ENCODE peak calls at places on chromosomes 6 and 20, in seven cellular contexts. One of them, this sample, is unnamed.
A peak's percentile ranks its signal among the peaks of the same experiment; 100 is the strongest.

GRCh38 chr6:148414836-148415235 is 72.2 kb downstream of the SASH1 start:
- DNase-seq in left lung: no peak
- DNase-seq in nephron progenitor cell: no peak
- DNase-seq in stimulated activated CD4-positive, alpha-beta T cell treated with anti-CD3 and anti-CD28 coated beads, Interleukin-4, amount 100 ng/mL, for 1 hour: no peak
- DNase-seq in Caki2: peak; percentile 47
- DNase-seq in pancreas: no peak
- DNase-seq in stimulated activated CD8-positive, alpha-beta memory T cell treated with anti-CD3 and anti-CD28 coated beads, Interleukin-2, amount 100 ng/mL, for 1 hour: no peak
- DNase-seq in this sample: no peak

GRCh38 chr6:124512431-124512830 is 449.8 kb upstream of the RNF217 start:
- DNase-seq in nephron progenitor cell: no peak
- DNase-seq in stimulated activated CD4-positive, alpha-beta T cell treated with anti-CD3 and anti-CD28 coated beads, Interleukin-4, amount 100 ng/mL, for 1 hour: no peak
- DNase-seq in stimulated activated CD8-positive, alpha-beta memory T cell treated with anti-CD3 and anti-CD28 coated beads, Interleukin-2, amount 100 ng/mL, for 1 hour: no peak
- DNase-seq in Caki2: no peak
- DNase-seq in pancreas: no peak
- DNase-seq in left lung: no peak
- DNase-seq in this sample: no peak

GRCh38 chr6:167588181-167588919 is 238.4 kb upstream of the AFDN start:
- DNase-seq in Caki2: no peak
- DNase-seq in stimulated activated CD4-positive, alpha-beta T cell treated with anti-CD3 and anti-CD28 coated beads, Interleukin-4, amount 100 ng/mL, for 1 hour: no peak
- DNase-seq in pancreas: no peak
- DNase-seq in stimulated activated CD8-positive, alpha-beta memory T cell treated with anti-CD3 and anti-CD28 coated beads, Interleukin-2, amount 100 ng/mL, for 1 hour: no peak
- DNase-seq in nephron progenitor cell: no peak
- DNase-seq in left lung: no peak
- DNase-seq in this sample: peak; percentile 6

GRCh38 chr20:31260326-31260932 is 3.0 kb downstream of the DEFB115 start:
- DNase-seq in nephron progenitor cell: no peak
- DNase-seq in stimulated activated CD8-positive, alpha-beta memory T cell treated with anti-CD3 and anti-CD28 coated beads, Interleukin-2, amount 100 ng/mL, for 1 hour: no peak
- DNase-seq in stimulated activated CD4-positive, alpha-beta T cell treated with anti-CD3 and anti-CD28 coated beads, Interleukin-4, amount 100 ng/mL, for 1 hour: no peak
- DNase-seq in pancreas: no peak
- DNase-seq in left lung: no peak
- DNase-seq in Caki2: peak; percentile 45
- DNase-seq in this sample: no peak

GRCh38 chr20:51480507-51481270 is 61.8 kb downstream of the NFATC2 start:
- DNase-seq in pancreas: no peak
- DNase-seq in stimulated activated CD8-positive, alpha-beta memory T cell treated with anti-CD3 and anti-CD28 coated beads, Interleukin-2, amount 100 ng/mL, for 1 hour: no peak
- DNase-seq in left lung: no peak
- DNase-seq in Caki2: no peak
- DNase-seq in stimulated activated CD4-positive, alpha-beta T cell treated with anti-CD3 and anti-CD28 coated beads, Interleukin-4, amount 100 ng/mL, for 1 hour: peak; percentile 60
- DNase-seq in nephron progenitor cell: no peak
- DNase-seq in this sample: no peak

GRCh38 chr20:46621492-46621891 is 29.8 kb downstream of the SLC13A3 start:
- DNase-seq in Caki2: no peak
- DNase-seq in left lung: no peak
- DNase-seq in stimulated activated CD8-positive, alpha-beta memory T cell treated with anti-CD3 and anti-CD28 coated beads, Interleukin-2, amount 100 ng/mL, for 1 hour: no peak
- DNase-seq in pancreas: no peak
- DNase-seq in stimulated activated CD4-positive, alpha-beta T cell treated with anti-CD3 and anti-CD28 coated beads, Interleukin-4, amount 100 ng/mL, for 1 hour: no peak
- DNase-seq in nephron progenitor cell: no peak
- DNase-seq in this sample: no peak

GRCh38 chr6:35663447-35664235 is 25.1 kb downstream of the FKBP5 start:
- DNase-seq in left lung: no peak
- DNase-seq in pancreas: no peak
- DNase-seq in Caki2: no peak
- DNase-seq in nephron progenitor cell: no peak
- DNase-seq in stimulated activated CD8-positive, alpha-beta memory T cell treated with anti-CD3 and anti-CD28 coated beads, Interleukin-2, amount 100 ng/mL, for 1 hour: no peak
- DNase-seq in stimulated activated CD4-positive, alpha-beta T cell treated with anti-CD3 and anti-CD28 coated beads, Interleukin-4, amount 100 ng/mL, for 1 hour: no peak
- DNase-seq in this sample: no peak

GRCh38 chr6:93575495-93575894 is 156.1 kb upstream of the EPHA7 start:
- DNase-seq in Caki2: no peak
- DNase-seq in left lung: no peak
- DNase-seq in stimulated activated CD8-positive, alpha-beta memory T cell treated with anti-CD3 and anti-CD28 coated beads, Interleukin-2, amount 100 ng/mL, for 1 hour: no peak
- DNase-seq in nephron progenitor cell: no peak
- DNase-seq in pancreas: no peak
- DNase-seq in stimulated activated CD4-positive, alpha-beta T cell treated with anti-CD3 and anti-CD28 coated beads, Interleukin-4, amount 100 ng/mL, for 1 hour: no peak
- DNase-seq in this sample: no peak

GRCh38 chr6:109059148-109059547 is 35.5 kb downstream of the SESN1 start:
- DNase-seq in Caki2: no peak
- DNase-seq in nephron progenitor cell: no peak
- DNase-seq in left lung: no peak
- DNase-seq in stimulated activated CD4-positive, alpha-beta T cell treated with anti-CD3 and anti-CD28 coated beads, Interleukin-4, amount 100 ng/mL, for 1 hour: no peak
- DNase-seq in pancreas: no peak
- DNase-seq in stimulated activated CD8-positive, alpha-beta memory T cell treated with anti-CD3 and anti-CD28 coated beads, Interleukin-2, amount 100 ng/mL, for 1 hour: no peak
- DNase-seq in this sample: no peak

GRCh38 chr6:122289721-122290501 is 109.5 kb upstream of the HSF2 start:
- DNase-seq in Caki2: peak; percentile 18
- DNase-seq in left lung: no peak
- DNase-seq in stimulated activated CD8-positive, alpha-beta memory T cell treated with anti-CD3 and anti-CD28 coated beads, Interleukin-2, amount 100 ng/mL, for 1 hour: no peak
- DNase-seq in pancreas: no peak
- DNase-seq in nephron progenitor cell: no peak
- DNase-seq in stimulated activated CD4-positive, alpha-beta T cell treated with anti-CD3 and anti-CD28 coated beads, Interleukin-4, amount 100 ng/mL, for 1 hour: no peak
- DNase-seq in this sample: no peak

GRCh38 chr6:135871296-135871695 is 19.8 kb downstream of the PDE7B start:
- DNase-seq in nephron progenitor cell: no peak
- DNase-seq in left lung: no peak
- DNase-seq in stimulated activated CD8-positive, alpha-beta memory T cell treated with anti-CD3 and anti-CD28 coated beads, Interleukin-2, amount 100 ng/mL, for 1 hour: no peak
- DNase-seq in stimulated activated CD4-positive, alpha-beta T cell treated with anti-CD3 and anti-CD28 coated beads, Interleukin-4, amount 100 ng/mL, for 1 hour: no peak
- DNase-seq in Caki2: peak; percentile 62
- DNase-seq in pancreas: no peak
- DNase-seq in this sample: no peak

GRCh38 chr20:16267526-16267925 is 305.7 kb downstream of the KIF16B start:
- DNase-seq in Caki2: no peak
- DNase-seq in left lung: no peak
- DNase-seq in stimulated activated CD4-positive, alpha-beta T cell treated with anti-CD3 and anti-CD28 coated beads, Interleukin-4, amount 100 ng/mL, for 1 hour: no peak
- DNase-seq in stimulated activated CD8-positive, alpha-beta memory T cell treated with anti-CD3 and anti-CD28 coated beads, Interleukin-2, amount 100 ng/mL, for 1 hour: no peak
- DNase-seq in nephron progenitor cell: no peak
- DNase-seq in pancreas: no peak
- DNase-seq in this sample: no peak

GRCh38 chr6:41721396-41721795 is 14.0 kb downstream of the TFEB start:
- DNase-seq in nephron progenitor cell: no peak
- DNase-seq in left lung: no peak
- DNase-seq in Caki2: no peak
- DNase-seq in stimulated activated CD8-positive, alpha-beta memory T cell treated with anti-CD3 and anti-CD28 coated beads, Interleukin-2, amount 100 ng/mL, for 1 hour: no peak
- DNase-seq in pancreas: no peak
- DNase-seq in stimulated activated CD4-positive, alpha-beta T cell treated with anti-CD3 and anti-CD28 coated beads, Interleukin-4, amount 100 ng/mL, for 1 hour: no peak
- DNase-seq in this sample: no peak

GRCh38 chr6:26122005-26122388 is 34.8 kb downstream of the HFE start:
- DNase-seq in nephron progenitor cell: no peak
- DNase-seq in stimulated activated CD4-positive, alpha-beta T cell treated with anti-CD3 and anti-CD28 coated beads, Interleukin-4, amount 100 ng/mL, for 1 hour: no peak
- DNase-seq in pancreas: no peak
- DNase-seq in Caki2: peak; percentile 31
- DNase-seq in left lung: no peak
- DNase-seq in stimulated activated CD8-positive, alpha-beta memory T cell treated with anti-CD3 and anti-CD28 coated beads, Interleukin-2, amount 100 ng/mL, for 1 hour: no peak
- DNase-seq in this sample: no peak

GRCh38 chr6:105459884-105460283 is 57.0 kb upstream of the PREP start:
- DNase-seq in pancreas: no peak
- DNase-seq in left lung: no peak
- DNase-seq in Caki2: no peak
- DNase-seq in stimulated activated CD8-positive, alpha-beta memory T cell treated with anti-CD3 and anti-CD28 coated beads, Interleukin-2, amount 100 ng/mL, for 1 hour: no peak
- DNase-seq in stimulated activated CD4-positive, alpha-beta T cell treated with anti-CD3 and anti-CD28 coated beads, Interleukin-4, amount 100 ng/mL, for 1 hour: no peak
- DNase-seq in nephron progenitor cell: no peak
- DNase-seq in this sample: no peak

GRCh38 chr6:151317995-151318365 is 73.4 kb downstream of the ZBTB2 start:
- DNase-seq in nephron progenitor cell: no peak
- DNase-seq in Caki2: no peak
- DNase-seq in stimulated activated CD4-positive, alpha-beta T cell treated with anti-CD3 and anti-CD28 coated beads, Interleukin-4, amount 100 ng/mL, for 1 hour: no peak
- DNase-seq in pancreas: no peak
- DNase-seq in stimulated activated CD8-positive, alpha-beta memory T cell treated with anti-CD3 and anti-CD28 coated beads, Interleukin-2, amount 100 ng/mL, for 1 hour: no peak
- DNase-seq in left lung: no peak
- DNase-seq in this sample: no peak

GRCh38 chr6:26233608-26234420 is 131.2 kb upstream of the BTN3A2 start:
- DNase-seq in Caki2: peak; percentile 82
- DNase-seq in stimulated activated CD8-positive, alpha-beta memory T cell treated with anti-CD3 and anti-CD28 coated beads, Interleukin-2, amount 100 ng/mL, for 1 hour: peak; percentile 19
- DNase-seq in nephron progenitor cell: no peak
- DNase-seq in left lung: peak; percentile 65
- DNase-seq in pancreas: peak; percentile 37
- DNase-seq in stimulated activated CD4-positive, alpha-beta T cell treated with anti-CD3 and anti-CD28 coated beads, Interleukin-4, amount 100 ng/mL, for 1 hour: peak; percentile 42
- DNase-seq in this sample: no peak

GRCh38 chr6:60668428-60668827 is 1617.6 kb downstream of the KHDRBS2 start:
- DNase-seq in stimulated activated CD4-positive, alpha-beta T cell treated with anti-CD3 and anti-CD28 coated beads, Interleukin-4, amount 100 ng/mL, for 1 hour: no peak
- DNase-seq in stimulated activated CD8-positive, alpha-beta memory T cell treated with anti-CD3 and anti-CD28 coated beads, Interleukin-2, amount 100 ng/mL, for 1 hour: no peak
- DNase-seq in Caki2: no peak
- DNase-seq in pancreas: no peak
- DNase-seq in nephron progenitor cell: no peak
- DNase-seq in left lung: peak; percentile 37
- DNase-seq in this sample: no peak

GRCh38 chr6:133132092-133132491 is 109.1 kb upstream of the EYA4 start:
- DNase-seq in stimulated activated CD8-positive, alpha-beta memory T cell treated with anti-CD3 and anti-CD28 coated beads, Interleukin-2, amount 100 ng/mL, for 1 hour: no peak
- DNase-seq in stimulated activated CD4-positive, alpha-beta T cell treated with anti-CD3 and anti-CD28 coated beads, Interleukin-4, amount 100 ng/mL, for 1 hour: no peak
- DNase-seq in pancreas: no peak
- DNase-seq in nephron progenitor cell: no peak
- DNase-seq in left lung: no peak
- DNase-seq in Caki2: no peak
- DNase-seq in this sample: no peak

GRCh38 chr6:30767158-30767943 is 23.0 kb upstream of the IER3 start:
- DNase-seq in left lung: no peak
- DNase-seq in Caki2: no peak
- DNase-seq in stimulated activated CD4-positive, alpha-beta T cell treated with anti-CD3 and anti-CD28 coated beads, Interleukin-4, amount 100 ng/mL, for 1 hour: no peak
- DNase-seq in stimulated activated CD8-positive, alpha-beta memory T cell treated with anti-CD3 and anti-CD28 coated beads, Interleukin-2, amount 100 ng/mL, for 1 hour: no peak
- DNase-seq in pancreas: no peak
- DNase-seq in nephron progenitor cell: no peak
- DNase-seq in this sample: no peak

GRCh38 chr6:169639653-169640278 is 62.1 kb downstream of the WDR27 start:
- DNase-seq in stimulated activated CD4-positive, alpha-beta T cell treated with anti-CD3 and anti-CD28 coated beads, Interleukin-4, amount 100 ng/mL, for 1 hour: no peak
- DNase-seq in left lung: no peak
- DNase-seq in Caki2: no peak
- DNase-seq in nephron progenitor cell: no peak
- DNase-seq in stimulated activated CD8-positive, alpha-beta memory T cell treated with anti-CD3 and anti-CD28 coated beads, Interleukin-2, amount 100 ng/mL, for 1 hour: no peak
- DNase-seq in pancreas: no peak
- DNase-seq in this sample: no peak

GRCh38 chr6:113511100-113511499 is 346.0 kb upstream of the MARCKS start:
- DNase-seq in nephron progenitor cell: no peak
- DNase-seq in stimulated activated CD8-positive, alpha-beta memory T cell treated with anti-CD3 and anti-CD28 coated beads, Interleukin-2, amount 100 ng/mL, for 1 hour: no peak
- DNase-seq in stimulated activated CD4-positive, alpha-beta T cell treated with anti-CD3 and anti-CD28 coated beads, Interleukin-4, amount 100 ng/mL, for 1 hour: no peak
- DNase-seq in pancreas: no peak
- DNase-seq in left lung: no peak
- DNase-seq in Caki2: no peak
- DNase-seq in this sample: no peak

GRCh38 chr6:38755874-38756273 is 40.8 kb downstream of the DNAH8 start:
- DNase-seq in stimulated activated CD4-positive, alpha-beta T cell treated with anti-CD3 and anti-CD28 coated beads, Interleukin-4, amount 100 ng/mL, for 1 hour: no peak
- DNase-seq in nephron progenitor cell: no peak
- DNase-seq in Caki2: no peak
- DNase-seq in stimulated activated CD8-positive, alpha-beta memory T cell treated with anti-CD3 and anti-CD28 coated beads, Interleukin-2, amount 100 ng/mL, for 1 hour: no peak
- DNase-seq in left lung: no peak
- DNase-seq in pancreas: no peak
- DNase-seq in this sample: no peak

GRCh38 chr20:57708694-57709673 is 831 bp downstream of the PMEPA1 start:
- DNase-seq in stimulated activated CD8-positive, alpha-beta memory T cell treated with anti-CD3 and anti-CD28 coated beads, Interleukin-2, amount 100 ng/mL, for 1 hour: peak; percentile 9
- DNase-seq in Caki2: no peak
- DNase-seq in stimulated activated CD4-positive, alpha-beta T cell treated with anti-CD3 and anti-CD28 coated beads, Interleukin-4, amount 100 ng/mL, for 1 hour: peak; percentile 30
- DNase-seq in pancreas: no peak
- DNase-seq in nephron progenitor cell: peak; percentile 54
- DNase-seq in left lung: no peak
- DNase-seq in this sample: peak; percentile 77

GRCh38 chr20:5402903-5403531 is 86.3 kb upstream of the PROKR2 start:
- DNase-seq in stimulated activated CD4-positive, alpha-beta T cell treated with anti-CD3 and anti-CD28 coated beads, Interleukin-4, amount 100 ng/mL, for 1 hour: no peak
- DNase-seq in nephron progenitor cell: peak; percentile 49
- DNase-seq in stimulated activated CD8-positive, alpha-beta memory T cell treated with anti-CD3 and anti-CD28 coated beads, Interleukin-2, amount 100 ng/mL, for 1 hour: no peak
- DNase-seq in left lung: no peak
- DNase-seq in pancreas: no peak
- DNase-seq in Caki2: peak; percentile 6
- DNase-seq in this sample: peak; percentile 56

GRCh38 chr6:53673138-53673801 is 7.7 kb upstream of the KLHL31 start:
- DNase-seq in stimulated activated CD4-positive, alpha-beta T cell treated with anti-CD3 and anti-CD28 coated beads, Interleukin-4, amount 100 ng/mL, for 1 hour: no peak
- DNase-seq in left lung: no peak
- DNase-seq in nephron progenitor cell: no peak
- DNase-seq in Caki2: peak; percentile 80
- DNase-seq in stimulated activated CD8-positive, alpha-beta memory T cell treated with anti-CD3 and anti-CD28 coated beads, Interleukin-2, amount 100 ng/mL, for 1 hour: no peak
- DNase-seq in pancreas: no peak
- DNase-seq in this sample: no peak

GRCh38 chr6:14092301-14092700 is 25.3 kb upstream of the CD83 start:
- DNase-seq in stimulated activated CD8-positive, alpha-beta memory T cell treated with anti-CD3 and anti-CD28 coated beads, Interleukin-2, amount 100 ng/mL, for 1 hour: no peak
- DNase-seq in nephron progenitor cell: no peak
- DNase-seq in pancreas: no peak
- DNase-seq in left lung: no peak
- DNase-seq in stimulated activated CD4-positive, alpha-beta T cell treated with anti-CD3 and anti-CD28 coated beads, Interleukin-4, amount 100 ng/mL, for 1 hour: no peak
- DNase-seq in Caki2: no peak
- DNase-seq in this sample: no peak

GRCh38 chr20:25309395-25310267 is 61.7 kb downstream of the PYGB start:
- DNase-seq in pancreas: no peak
- DNase-seq in left lung: peak; percentile 70
- DNase-seq in stimulated activated CD4-positive, alpha-beta T cell treated with anti-CD3 and anti-CD28 coated beads, Interleukin-4, amount 100 ng/mL, for 1 hour: no peak
- DNase-seq in Caki2: peak; percentile 98
- DNase-seq in nephron progenitor cell: no peak
- DNase-seq in stimulated activated CD8-positive, alpha-beta memory T cell treated with anti-CD3 and anti-CD28 coated beads, Interleukin-2, amount 100 ng/mL, for 1 hour: no peak
- DNase-seq in this sample: no peak

GRCh38 chr6:166203641-166204222 is 36.1 kb upstream of the TBXT start:
- DNase-seq in Caki2: no peak
- DNase-seq in pancreas: no peak
- DNase-seq in stimulated activated CD8-positive, alpha-beta memory T cell treated with anti-CD3 and anti-CD28 coated beads, Interleukin-2, amount 100 ng/mL, for 1 hour: no peak
- DNase-seq in left lung: no peak
- DNase-seq in nephron progenitor cell: no peak
- DNase-seq in stimulated activated CD4-positive, alpha-beta T cell treated with anti-CD3 and anti-CD28 coated beads, Interleukin-4, amount 100 ng/mL, for 1 hour: no peak
- DNase-seq in this sample: no peak

GRCh38 chr20:40797425-40797824 is 108.4 kb upstream of the MAFB start:
- DNase-seq in pancreas: no peak
- DNase-seq in stimulated activated CD4-positive, alpha-beta T cell treated with anti-CD3 and anti-CD28 coated beads, Interleukin-4, amount 100 ng/mL, for 1 hour: no peak
- DNase-seq in nephron progenitor cell: no peak
- DNase-seq in Caki2: no peak
- DNase-seq in left lung: no peak
- DNase-seq in stimulated activated CD8-positive, alpha-beta memory T cell treated with anti-CD3 and anti-CD28 coated beads, Interleukin-2, amount 100 ng/mL, for 1 hour: no peak
- DNase-seq in this sample: no peak

GRCh38 chr6:157265186-157265585 is 58.1 kb downstream of the TMEM242 start:
- DNase-seq in stimulated activated CD4-positive, alpha-beta T cell treated with anti-CD3 and anti-CD28 coated beads, Interleukin-4, amount 100 ng/mL, for 1 hour: no peak
- DNase-seq in pancreas: no peak
- DNase-seq in left lung: no peak
- DNase-seq in nephron progenitor cell: no peak
- DNase-seq in stimulated activated CD8-positive, alpha-beta memory T cell treated with anti-CD3 and anti-CD28 coated beads, Interleukin-2, amount 100 ng/mL, for 1 hour: no peak
- DNase-seq in Caki2: no peak
- DNase-seq in this sample: no peak

GRCh38 chr6:136226027-136226673 is 24.0 kb downstream of the MTFR2 start:
- DNase-seq in pancreas: no peak
- DNase-seq in left lung: peak; percentile 54
- DNase-seq in nephron progenitor cell: peak; percentile 54
- DNase-seq in stimulated activated CD8-positive, alpha-beta memory T cell treated with anti-CD3 and anti-CD28 coated beads, Interleukin-2, amount 100 ng/mL, for 1 hour: peak; percentile 22
- DNase-seq in Caki2: peak; percentile 56
- DNase-seq in stimulated activated CD4-positive, alpha-beta T cell treated with anti-CD3 and anti-CD28 coated beads, Interleukin-4, amount 100 ng/mL, for 1 hour: peak; percentile 40
- DNase-seq in this sample: no peak

GRCh38 chr6:1580109-1580508 is 29.6 kb upstream of the FOXC1 start:
- DNase-seq in nephron progenitor cell: no peak
- DNase-seq in stimulated activated CD8-positive, alpha-beta memory T cell treated with anti-CD3 and anti-CD28 coated beads, Interleukin-2, amount 100 ng/mL, for 1 hour: no peak
- DNase-seq in Caki2: no peak
- DNase-seq in left lung: no peak
- DNase-seq in stimulated activated CD4-positive, alpha-beta T cell treated with anti-CD3 and anti-CD28 coated beads, Interleukin-4, amount 100 ng/mL, for 1 hour: no peak
- DNase-seq in pancreas: no peak
- DNase-seq in this sample: no peak

This sample was measured in D341Med.